ENCODE peak calls at places on chromosomes 5 and 9, in five cellular contexts. One of them, this sample, is unnamed.

GRCh38 chr9:21080793-21081192 is 3.1 kb upstream of the IFNB1 start:
- DNase-seq in dorsolateral prefrontal cortex: no peak
- DNase-seq in pancreas: no peak
- DNase-seq in fibroblast of gingiva: no peak
- DNase-seq in HEK293T: no peak
- DNase-seq in this sample: no peak

GRCh38 chr5:31993182-31993961 is 180.7 kb downstream of the GOLPH3 start:
- DNase-seq in dorsolateral prefrontal cortex: no peak
- DNase-seq in pancreas: no peak
- DNase-seq in fibroblast of gingiva: peak; percentile 55
- DNase-seq in HEK293T: no peak
- DNase-seq in this sample: no peak

GRCh38 chr9:68476889-68477288 is 63.8 kb downstream of the TMEM252 start:
- DNase-seq in dorsolateral prefrontal cortex: no peak
- DNase-seq in pancreas: no peak
- DNase-seq in fibroblast of gingiva: no peak
- DNase-seq in HEK293T: no peak
- DNase-seq in this sample: no peak

GRCh38 chr5:132098151-132098594 is 24.6 kb downstream of the CSF2 start:
- DNase-seq in dorsolateral prefrontal cortex: no peak
- DNase-seq in pancreas: no peak
- DNase-seq in fibroblast of gingiva: no peak
- DNase-seq in HEK293T: no peak
- DNase-seq in this sample: no peak

GRCh38 chr9:87783180-87783579 is 57.3 kb downstream of the CTSL start:
- DNase-seq in dorsolateral prefrontal cortex: no peak
- DNase-seq in pancreas: no peak
- DNase-seq in fibroblast of gingiva: no peak
- DNase-seq in HEK293T: no peak
- DNase-seq in this sample: no peak

GRCh38 chr5:16304846-16305245 is 125.3 kb upstream of the MARCHF11 start:
- DNase-seq in dorsolateral prefrontal cortex: no peak
- DNase-seq in pancreas: no peak
- DNase-seq in fibroblast of gingiva: no peak
- DNase-seq in HEK293T: no peak
- DNase-seq in this sample: no peak

GRCh38 chr9:126016579-126017290 is 269.6 kb downstream of the PBX3 start:
- DNase-seq in dorsolateral prefrontal cortex: no peak
- DNase-seq in pancreas: no peak
- DNase-seq in fibroblast of gingiva: no peak
- DNase-seq in HEK293T: no peak
- DNase-seq in this sample: no peak

GRCh38 chr5:78760411-78761169 is 112.0 kb upstream of the LHFPL2 start:
- DNase-seq in dorsolateral prefrontal cortex: no peak
- DNase-seq in pancreas: no peak
- DNase-seq in fibroblast of gingiva: no peak
- DNase-seq in HEK293T: no peak
- DNase-seq in this sample: no peak

GRCh38 chr5:107619781-107620180 is 51.0 kb downstream of the EFNA5 start:
- DNase-seq in dorsolateral prefrontal cortex: no peak
- DNase-seq in pancreas: no peak
- DNase-seq in fibroblast of gingiva: peak; percentile 3
- DNase-seq in HEK293T: no peak
- DNase-seq in this sample: no peak

GRCh38 chr9:91840882-91841281 is 109.1 kb downstream of the ROR2 start:
- DNase-seq in dorsolateral prefrontal cortex: no peak
- DNase-seq in pancreas: no peak
- DNase-seq in fibroblast of gingiva: no peak
- DNase-seq in HEK293T: no peak
- DNase-seq in this sample: no peak

GRCh38 chr9:136345281-136346156 is 18.0 kb downstream of the DNLZ start:
- DNase-seq in dorsolateral prefrontal cortex: peak; percentile 87
- DNase-seq in pancreas: no peak
- DNase-seq in fibroblast of gingiva: peak; percentile 65
- DNase-seq in HEK293T: no peak
- DNase-seq in this sample: peak; percentile 83

GRCh38 chr5:28766565-28767158 is 1728.3 kb upstream of the CDH9 start:
- DNase-seq in dorsolateral prefrontal cortex: no peak
- DNase-seq in pancreas: no peak
- DNase-seq in fibroblast of gingiva: peak; percentile 2
- DNase-seq in HEK293T: peak; percentile 6
- DNase-seq in this sample: no peak

GRCh38 chr9:34929506-34930102 is 28.5 kb upstream of the PHF24 start:
- DNase-seq in dorsolateral prefrontal cortex: peak; percentile 66
- DNase-seq in pancreas: no peak
- DNase-seq in fibroblast of gingiva: peak; percentile 4
- DNase-seq in HEK293T: peak; percentile 64
- DNase-seq in this sample: no peak

GRCh38 chr9:112754578-112754977 is 4.0 kb downstream of the SNX30 start:
- DNase-seq in dorsolateral prefrontal cortex: no peak
- DNase-seq in pancreas: no peak
- DNase-seq in fibroblast of gingiva: no peak
- DNase-seq in HEK293T: no peak
- DNase-seq in this sample: no peak

GRCh38 chr9:131885144-131885609 is 145.3 kb upstream of the RAPGEF1 start:
- DNase-seq in dorsolateral prefrontal cortex: no peak
- DNase-seq in pancreas: no peak
- DNase-seq in fibroblast of gingiva: peak; percentile 24
- DNase-seq in HEK293T: no peak
- DNase-seq in this sample: no peak

GRCh38 chr5:107092695-107093094 is 578.0 kb downstream of the EFNA5 start:
- DNase-seq in dorsolateral prefrontal cortex: no peak
- DNase-seq in pancreas: no peak
- DNase-seq in fibroblast of gingiva: no peak
- DNase-seq in HEK293T: no peak
- DNase-seq in this sample: no peak

This sample was measured in amygdala.